ENCODE peak calls at places on chromosomes 6 and 20, in seven cellular contexts. One of them, this sample, is unnamed.

GRCh38 chr20:49700411-49701185 is 13.1 kb downstream of the B4GALT5 start:
- DNase-seq in activated T-helper 1 cell treated with anti-CD3 and anti-CD28 coated beads, Interleukin-2, amount 50 U/mL, for 16 hours: no peak
- DNase-seq in transverse colon: no peak
- DNase-seq in SW 1271: peak
- DNase-seq in NCI-H1930: peak
- DNase-seq in progenitor cell of endocrine pancreas: no peak
- DNase-seq in anterior cingulate cortex: no peak
- DNase-seq in this sample: no peak

GRCh38 chr6:511488-512137 is 120.1 kb downstream of the IRF4 start:
- DNase-seq in activated T-helper 1 cell treated with anti-CD3 and anti-CD28 coated beads, Interleukin-2, amount 50 U/mL, for 16 hours: no peak
- DNase-seq in transverse colon: no peak
- DNase-seq in SW 1271: no peak
- DNase-seq in NCI-H1930: no peak
- DNase-seq in progenitor cell of endocrine pancreas: no peak
- DNase-seq in anterior cingulate cortex: no peak
- DNase-seq in this sample: no peak

GRCh38 chr20:57650756-57651483 is 30.7 kb upstream of the ZBP1 start:
- DNase-seq in activated T-helper 1 cell treated with anti-CD3 and anti-CD28 coated beads, Interleukin-2, amount 50 U/mL, for 16 hours: no peak
- DNase-seq in transverse colon: no peak
- DNase-seq in SW 1271: no peak
- DNase-seq in NCI-H1930: no peak
- DNase-seq in progenitor cell of endocrine pancreas: no peak
- DNase-seq in anterior cingulate cortex: no peak
- DNase-seq in this sample: no peak

GRCh38 chr6:33419580-33420492 is at the start of gene SYNGAP1:
- DNase-seq in activated T-helper 1 cell treated with anti-CD3 and anti-CD28 coated beads, Interleukin-2, amount 50 U/mL, for 16 hours: no peak
- DNase-seq in transverse colon: peak
- DNase-seq in SW 1271: no peak
- DNase-seq in NCI-H1930: no peak
- DNase-seq in progenitor cell of endocrine pancreas: no peak
- DNase-seq in anterior cingulate cortex: peak
- DNase-seq in this sample: no peak

GRCh38 chr6:135583256-135583758 is 85.8 kb upstream of the AHI1 start:
- DNase-seq in activated T-helper 1 cell treated with anti-CD3 and anti-CD28 coated beads, Interleukin-2, amount 50 U/mL, for 16 hours: no peak
- DNase-seq in transverse colon: no peak
- DNase-seq in SW 1271: no peak
- DNase-seq in NCI-H1930: no peak
- DNase-seq in progenitor cell of endocrine pancreas: no peak
- DNase-seq in anterior cingulate cortex: no peak
- DNase-seq in this sample: no peak

GRCh38 chr6:56335733-56336132 is 88.4 kb upstream of the COL21A1 start:
- DNase-seq in activated T-helper 1 cell treated with anti-CD3 and anti-CD28 coated beads, Interleukin-2, amount 50 U/mL, for 16 hours: no peak
- DNase-seq in transverse colon: no peak
- DNase-seq in SW 1271: no peak
- DNase-seq in NCI-H1930: no peak
- DNase-seq in progenitor cell of endocrine pancreas: no peak
- DNase-seq in anterior cingulate cortex: no peak
- DNase-seq in this sample: no peak

GRCh38 chr6:125829433-125829832 is 38.7 kb downstream of the NCOA7 start:
- DNase-seq in activated T-helper 1 cell treated with anti-CD3 and anti-CD28 coated beads, Interleukin-2, amount 50 U/mL, for 16 hours: no peak
- DNase-seq in transverse colon: no peak
- DNase-seq in SW 1271: no peak
- DNase-seq in NCI-H1930: no peak
- DNase-seq in progenitor cell of endocrine pancreas: no peak
- DNase-seq in anterior cingulate cortex: no peak
- DNase-seq in this sample: peak

GRCh38 chr6:1317302-1317815 is 5.5 kb downstream of the FOXQ1 start:
- DNase-seq in activated T-helper 1 cell treated with anti-CD3 and anti-CD28 coated beads, Interleukin-2, amount 50 U/mL, for 16 hours: no peak
- DNase-seq in transverse colon: no peak
- DNase-seq in SW 1271: no peak
- DNase-seq in NCI-H1930: no peak
- DNase-seq in progenitor cell of endocrine pancreas: no peak
- DNase-seq in anterior cingulate cortex: no peak
- DNase-seq in this sample: no peak

GRCh38 chr6:137995371-137995770 is 111.8 kb downstream of the PERP start:
- DNase-seq in activated T-helper 1 cell treated with anti-CD3 and anti-CD28 coated beads, Interleukin-2, amount 50 U/mL, for 16 hours: no peak
- DNase-seq in transverse colon: no peak
- DNase-seq in SW 1271: no peak
- DNase-seq in NCI-H1930: no peak
- DNase-seq in progenitor cell of endocrine pancreas: no peak
- DNase-seq in anterior cingulate cortex: no peak
- DNase-seq in this sample: no peak

GRCh38 chr6:131819507-131820228 is 11.8 kb downstream of the ENPP1 start:
- DNase-seq in activated T-helper 1 cell treated with anti-CD3 and anti-CD28 coated beads, Interleukin-2, amount 50 U/mL, for 16 hours: no peak
- DNase-seq in transverse colon: no peak
- DNase-seq in SW 1271: no peak
- DNase-seq in NCI-H1930: no peak
- DNase-seq in progenitor cell of endocrine pancreas: no peak
- DNase-seq in anterior cingulate cortex: no peak
- DNase-seq in this sample: no peak

GRCh38 chr6:163339466-163339865 is 75.1 kb upstream of the QKI start:
- DNase-seq in activated T-helper 1 cell treated with anti-CD3 and anti-CD28 coated beads, Interleukin-2, amount 50 U/mL, for 16 hours: no peak
- DNase-seq in transverse colon: no peak
- DNase-seq in SW 1271: no peak
- DNase-seq in NCI-H1930: no peak
- DNase-seq in progenitor cell of endocrine pancreas: no peak
- DNase-seq in anterior cingulate cortex: no peak
- DNase-seq in this sample: no peak

GRCh38 chr6:53734473-53735299 is 60.1 kb upstream of the LRRC1 start:
- DNase-seq in activated T-helper 1 cell treated with anti-CD3 and anti-CD28 coated beads, Interleukin-2, amount 50 U/mL, for 16 hours: no peak
- DNase-seq in transverse colon: peak
- DNase-seq in SW 1271: peak
- DNase-seq in NCI-H1930: peak
- DNase-seq in progenitor cell of endocrine pancreas: no peak
- DNase-seq in anterior cingulate cortex: no peak
- DNase-seq in this sample: peak

GRCh38 chr6:7112741-7113313 is 5.1 kb downstream of the RREB1 start:
- DNase-seq in activated T-helper 1 cell treated with anti-CD3 and anti-CD28 coated beads, Interleukin-2, amount 50 U/mL, for 16 hours: no peak
- DNase-seq in transverse colon: peak
- DNase-seq in SW 1271: no peak
- DNase-seq in NCI-H1930: no peak
- DNase-seq in progenitor cell of endocrine pancreas: no peak
- DNase-seq in anterior cingulate cortex: no peak
- DNase-seq in this sample: peak

GRCh38 chr6:53349209-53349693 is 501 bp upstream of the ELOVL5 start:
- DNase-seq in activated T-helper 1 cell treated with anti-CD3 and anti-CD28 coated beads, Interleukin-2, amount 50 U/mL, for 16 hours: no peak
- DNase-seq in transverse colon: no peak
- DNase-seq in SW 1271: no peak
- DNase-seq in NCI-H1930: no peak
- DNase-seq in progenitor cell of endocrine pancreas: no peak
- DNase-seq in anterior cingulate cortex: no peak
- DNase-seq in this sample: no peak

GRCh38 chr20:9081423-9081966 is 12.6 kb downstream of the PLCB4 start:
- DNase-seq in activated T-helper 1 cell treated with anti-CD3 and anti-CD28 coated beads, Interleukin-2, amount 50 U/mL, for 16 hours: no peak
- DNase-seq in transverse colon: no peak
- DNase-seq in SW 1271: no peak
- DNase-seq in NCI-H1930: no peak
- DNase-seq in progenitor cell of endocrine pancreas: no peak
- DNase-seq in anterior cingulate cortex: no peak
- DNase-seq in this sample: no peak

GRCh38 chr20:58154106-58154505 is 74.3 kb downstream of the ANKRD60 start:
- DNase-seq in activated T-helper 1 cell treated with anti-CD3 and anti-CD28 coated beads, Interleukin-2, amount 50 U/mL, for 16 hours: no peak
- DNase-seq in transverse colon: no peak
- DNase-seq in SW 1271: no peak
- DNase-seq in NCI-H1930: no peak
- DNase-seq in progenitor cell of endocrine pancreas: no peak
- DNase-seq in anterior cingulate cortex: no peak
- DNase-seq in this sample: no peak

GRCh38 chr20:47066484-47067270 is 172.0 kb downstream of the EYA2 start:
- DNase-seq in activated T-helper 1 cell treated with anti-CD3 and anti-CD28 coated beads, Interleukin-2, amount 50 U/mL, for 16 hours: no peak
- DNase-seq in transverse colon: no peak
- DNase-seq in SW 1271: no peak
- DNase-seq in NCI-H1930: no peak
- DNase-seq in progenitor cell of endocrine pancreas: no peak
- DNase-seq in anterior cingulate cortex: no peak
- DNase-seq in this sample: no peak